ENCODE peak calls at places on chromosomes 12 and 14, in seven cellular contexts. Q is suprapubic skin; S is aorta; D is WERI-Rb-1; M is brain microvascular endothelial cell; T is keratinocyte; W is CD8-positive, alpha-beta T cell. A is an unnamed sample. For H3K36me3, the result is how much of the 10 kb centered on the place peaks cover.

GRCh38 chr12:92064420-92064819 is 81.2 kb downstream of the BTG1 start:
- DNase-seq in M (no peak), S (no peak), T (no peak), Q (no peak), W (no peak), D (no peak), A (no peak)

GRCh38 chr14:36207500-36207899 is 31.0 kb upstream of the PTCSC3 start:
- DNase-seq in W (no peak), T (no peak), S (no peak), Q (no peak), D (no peak), M (no peak), A (no peak)

GRCh38 chr12:6452245-6452731 is 446 bp downstream of the TAPBPL start:
- DNase-seq in M (no peak), D (peak), W (no peak), Q (no peak), T (no peak), S (peak), A (no peak)

GRCh38 chr12:98151984-98152383 is 363.4 kb upstream of the TMPO start:
- DNase-seq in S (no peak), Q (no peak), W (no peak), M (no peak), T (no peak), D (no peak), A (no peak)

GRCh38 chr12:98578821-98579220 is 14.7 kb upstream of the SLC25A3 start:
- DNase-seq in D (no peak), T (no peak), M (peak), Q (no peak), S (no peak), W (no peak), A (no peak)

GRCh38 chr12:52121848-52122838 is 42.6 kb downstream of the SMIM41 start:
- DNase-seq in W (peak), D (peak), Q (no peak), M (peak), S (peak), T (no peak), A (no peak)

GRCh38 chr12:104656921-104657320 is 200.2 kb downstream of the CHST11 start:
- DNase-seq in S (no peak), T (no peak), D (no peak), W (no peak), Q (no peak), M (no peak), A (no peak)

GRCh38 chr12:94831081-94831747 is 172.3 kb downstream of the NDUFA12 start:
- DNase-seq in W (no peak), M (no peak), D (no peak), T (no peak), Q (no peak), S (no peak), A (no peak)

GRCh38 chr12:92244036-92244435 is 98.4 kb upstream of the BTG1 start:
- DNase-seq in S (no peak), W (no peak), T (no peak), Q (no peak), M (no peak), D (no peak), A (no peak)

GRCh38 chr12:125552223-125552747 is 487.1 kb downstream of the AACS start:
- DNase-seq in T (no peak), W (no peak), D (no peak), S (no peak), Q (no peak), M (no peak), A (no peak)

GRCh38 chr12:64320611-64321010 is 69.9 kb downstream of the C12orf56 start:
- DNase-seq in W (no peak), T (no peak), M (no peak), Q (no peak), D (no peak), S (no peak), A (no peak)

GRCh38 chr12:63905523-63905922 is 61.0 kb downstream of the SRGAP1 start:
- DNase-seq in D (no peak), W (no peak), M (no peak), Q (no peak), T (peak), S (no peak), A (no peak)

GRCh38 chr12:105287408-105287807 is 43.1 kb upstream of the C12orf75 start:
- DNase-seq in W (no peak), T (no peak), S (no peak), D (no peak), M (no peak), Q (no peak), A (no peak)

GRCh38 chr14:55438066-55438683 is 2.2 kb downstream of the TBPL2 start:
- DNase-seq in D (peak), M (peak), S (no peak), W (no peak), T (no peak), Q (no peak), A (no peak)

GRCh38 chr12:52604859-52605258 is 3.6 kb upstream of the KRT72 start:
- DNase-seq in M (no peak), T (no peak), Q (no peak), D (no peak), S (no peak), W (no peak), A (no peak)

GRCh38 chr12:48388938-48389337 is 38.2 kb upstream of the ZNF641 start:
- DNase-seq in M (no peak), T (peak), W (no peak), Q (no peak), S (no peak), D (no peak), A (peak)

GRCh38 chr14:51845811-51846210 is 14.6 kb upstream of the GNG2 start:
- DNase-seq in W (no peak), T (no peak), D (no peak), Q (no peak), M (no peak), S (no peak), A (no peak)

GRCh38 chr14:34355584-34356266 is 106.3 kb downstream of the SPTSSA start:
- DNase-seq in Q (no peak), D (peak), T (no peak), M (peak), S (no peak), W (no peak), A (no peak)

GRCh38 chr12:95705143-95705542 is 85.4 kb downstream of the NTN4 start:
- DNase-seq in M (no peak), D (no peak), S (no peak), Q (no peak), T (no peak), W (no peak), A (no peak)

GRCh38 chr12:77294016-77294415 is 228.6 kb upstream of the E2F7 start:
- DNase-seq in Q (no peak), M (peak), T (no peak), W (no peak), D (no peak), S (no peak), A (no peak)

GRCh38 chr12:62631531-62632520 is 165.2 kb downstream of the MON2 start:
- DNase-seq in S (peak), W (peak), T (no peak), M (peak), Q (peak), D (peak), A (peak)

GRCh38 chr12:23895792-23896218 is 53.7 kb downstream of the SOX5 start:
- DNase-seq in T (no peak), M (no peak), W (no peak), Q (no peak), D (no peak), S (no peak), A (no peak)

GRCh38 chr14:35337557-35338255 is 45.5 kb downstream of the PSMA6 start:
- DNase-seq in Q (no peak), D (no peak), W (no peak), T (no peak), M (no peak), S (no peak), A (no peak)

GRCh38 chr12:49264466-49264872 is 413 bp upstream of the TUBA1C start:
- DNase-seq in T (no peak), Q (no peak), W (peak), M (no peak), D (no peak), S (no peak), A (no peak)

GRCh38 chr12:1797011-1797901 is 23.1 kb upstream of the LRTM2 start:
- DNase-seq in D (no peak), Q (no peak), M (no peak), T (no peak), S (peak), W (peak), A (no peak)

GRCh38 chr14:67187210-67187609 is 2.0 kb upstream of the GARIN2 start:
- DNase-seq in S (no peak), Q (no peak), D (no peak), T (peak), W (no peak), M (peak), A (peak)

GRCh38 chr12:54125950-54126695 is 62.7 kb downstream of the SMUG1 start:
- DNase-seq in Q (no peak), D (peak), T (no peak), S (peak), W (peak), M (no peak), A (no peak)

GRCh38 chr12:57477710-57478681 is 1.7 kb downstream of the ARHGAP9 start:
- DNase-seq in M (no peak), S (peak), W (peak), T (no peak), Q (no peak), D (no peak), A (no peak)

GRCh38 chr14:99595034-99595433 is 9.0 kb downstream of the CCDC85C start:
- DNase-seq in Q (no peak), T (no peak), M (no peak), D (no peak), S (no peak), W (no peak), A (no peak)

GRCh38 chr12:89353188-89353822 is 1.0 kb upstream of the DUSP6 start:
- DNase-seq in T (no peak), M (peak), S (peak), W (peak), Q (peak), D (peak), A (no peak)

GRCh38 chr14:24609667-24610344 is at the start of gene GZMH:
- DNase-seq in T (no peak), M (no peak), D (no peak), Q (no peak), W (no peak), S (no peak), A (no peak)

GRCh38 chr14:68789002-68789797 is 3.7 kb downstream of the ZFP36L1 start:
- DNase-seq in M (peak), W (peak), Q (peak), S (peak), D (peak), T (no peak), A (no peak)

GRCh38 chr14:60184597-60185555 is 19.7 kb upstream of the DHRS7 start:
- DNase-seq in Q (no peak), T (no peak), M (no peak), D (no peak), W (no peak), S (no peak), A (no peak)
- H3K4me3 ChIP-seq in Q (peak), T (no peak), M (no peak), D (no peak), W (no peak), S (peak), A (no peak)

GRCh38 chr14:45246151-45246550 is 6.9 kb downstream of the MIS18BP1 start:
- DNase-seq in S (no peak), M (no peak), D (no peak), W (no peak), Q (no peak), T (no peak), A (no peak)
- H3K36me3 ChIP-seq in S (under half), M (under half), D (under half), W (under half), Q (under half), T (under half), A (under half)

GRCh38 chr14:80933282-80933681 is 8.3 kb downstream of the CEP128 start:
- DNase-seq in M (no peak), T (no peak), S (no peak), D (no peak), Q (no peak), W (no peak), A (no peak)

GRCh38 chr14:80927385-80927989 is 14.1 kb downstream of the CEP128 start:
- DNase-seq in D (no peak), S (no peak), Q (no peak), T (no peak), M (no peak), W (no peak), A (no peak)

GRCh38 chr14:80926706-80927384 is 14.7 kb downstream of the CEP128 start:
- DNase-seq in M (peak), D (no peak), S (no peak), T (no peak), Q (no peak), W (no peak), A (no peak)

GRCh38 chr14:80930095-80930494 is 11.4 kb downstream of the CEP128 start:
- DNase-seq in S (no peak), Q (no peak), M (no peak), D (no peak), T (no peak), W (no peak), A (no peak)

GRCh38 chr14:80930836-80931389 is 10.6 kb downstream of the CEP128 start:
- DNase-seq in T (peak), D (no peak), M (peak), Q (no peak), W (peak), S (no peak), A (peak)
- H3K4me3 ChIP-seq in T (peak), D (no peak), M (no peak), Q (no peak), W (no peak), S (no peak), A (no peak)

DNA sequence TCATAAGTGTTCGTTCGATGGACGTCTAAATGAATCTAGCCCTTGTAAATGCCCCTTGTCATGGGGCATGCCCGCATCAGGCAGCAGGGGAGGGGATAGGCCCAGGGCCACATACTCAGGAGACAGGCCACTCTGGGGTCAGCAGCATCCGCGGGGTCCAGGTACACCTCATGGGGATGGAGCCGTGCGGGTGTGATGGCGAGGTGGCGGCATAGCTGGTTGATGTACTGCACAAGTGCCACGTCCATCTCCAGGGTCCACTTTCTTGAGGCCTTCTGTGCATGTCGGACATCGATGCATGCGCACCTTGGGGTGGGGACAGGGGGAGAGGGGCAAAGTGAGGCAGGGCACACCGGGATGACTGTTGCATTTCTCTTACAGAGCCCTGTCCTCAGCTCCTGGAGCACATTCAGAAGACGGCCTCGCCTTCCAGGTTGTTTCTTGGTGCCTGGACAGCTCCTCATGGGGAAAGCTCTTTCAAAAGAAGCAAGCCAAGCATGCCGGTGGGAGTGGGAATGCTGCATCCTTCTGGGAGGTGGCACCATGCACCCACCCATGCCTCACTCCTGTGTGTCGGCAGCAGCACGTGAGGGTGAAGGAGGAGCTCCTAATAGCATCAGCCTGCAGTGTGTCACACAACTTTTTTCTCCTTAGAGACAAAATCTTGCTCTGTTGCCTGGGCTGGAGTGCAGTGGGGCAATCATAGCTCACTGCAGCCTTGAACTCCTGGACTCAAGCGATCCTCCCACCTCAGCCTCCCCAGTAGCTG is 47.4 kb downstream of the TRAFD1 start:
- DNase-seq in M (no peak), T (no peak), Q (no peak), D (no peak), W (no peak), S (peak), A (no peak)
- H3K36me3 ChIP-seq in M (under half), T (under half), Q (half or more), D (under half), W (under half), S (under half), A (under half)

A was measured in BJ.